ENCODE peak calls at places on chromosomes 4 and X, in five cellular contexts. Q is omental fat pad; U is activated CD4-positive, CD25-positive, alpha-beta regulatory T cell treated with anti-CD3 and anti-CD28 coated beads, Interleukin-2, amount 50 U/mL, for 72 hours; J is GM04503; H is NCI-H1694 treated with DMSO at 0.1 percent for 48 hours. K is an unnamed sample.

GRCh38 chr4:12545845-12546244 is 938.3 kb downstream of the RAB28 start:
- DNase-seq in Q (no peak), J (no peak), U (no peak), H (no peak), K (no peak)

GRCh38 chr4:52102587-52102986 is 51.5 kb downstream of the SPATA18 start:
- DNase-seq in J (no peak), H (no peak), U (no peak), Q (no peak), K (no peak)

GRCh38 chr4:148034821-148035220 is 302.9 kb downstream of the ARHGAP10 start:
- DNase-seq in Q (no peak), U (no peak), J (no peak), H (no peak), K (no peak)

GRCh38 chr4:184165291-184165690 is 52.4 kb downstream of the ENPP6 start:
- DNase-seq in H (no peak), J (no peak), U (no peak), Q (no peak), K (no peak)

GRCh38 chr4:152939655-152940054 is 3.5 kb downstream of the FHDC1 start:
- DNase-seq in Q (no peak), U (no peak), H (no peak), J (no peak), K (no peak)

GRCh38 chr4:41189669-41190068 is 24.7 kb downstream of the APBB2 start:
- DNase-seq in H (no peak), Q (no peak), U (no peak), J (no peak), K (no peak)

GRCh38 chr4:148557793-148558192 is 115.6 kb upstream of the NR3C2 start:
- DNase-seq in J (no peak), Q (no peak), H (no peak), U (no peak), K (no peak)

GRCh38 chr4:36267491-36268254 is 13.7 kb upstream of the DTHD1 start:
- DNase-seq in H (no peak), U (no peak), Q (no peak), J (no peak), K (no peak)

GRCh38 chr4:879730-880079 is 52.4 kb downstream of the GAK start:
- DNase-seq in J (no peak), U (peak; percentile 59), Q (no peak), H (no peak), K (no peak)

GRCh38 chrX:20863649-20864048 is 510.6 kb upstream of the CNKSR2 start:
- DNase-seq in J (no peak), H (no peak), Q (no peak), U (no peak), K (peak; percentile 49)

GRCh38 chr4:160296476-160296875 is 1193.6 kb downstream of the RAPGEF2 start:
- DNase-seq in Q (no peak), H (no peak), J (no peak), U (no peak), K (peak; percentile 7)

GRCh38 chr4:91769912-91770311 is 533.9 kb upstream of the GRID2 start:
- DNase-seq in H (no peak), Q (no peak), U (no peak), J (no peak), K (no peak)

GRCh38 chrX:100928660-100929613 is at the start of gene XKRX:
- DNase-seq in J (no peak), U (peak; percentile 29), H (peak; percentile 13), Q (no peak), K (peak; percentile 62)

GRCh38 chr4:185656467-185656890 is 121.2 kb upstream of the PDLIM3 start:
- DNase-seq in H (no peak), U (no peak), Q (no peak), J (no peak), K (no peak)

GRCh38 chrX:43693602-43694406 is 37.7 kb downstream of the MAOA start:
- DNase-seq in H (no peak), J (no peak), Q (no peak), U (no peak), K (no peak)

GRCh38 chr4:114237997-114238396 is 258.6 kb upstream of the ARSJ start:
- DNase-seq in Q (no peak), H (no peak), J (no peak), U (no peak), K (no peak)

GRCh38 chr4:64729561-64729960 is 320.3 kb upstream of the TECRL start:
- DNase-seq in Q (no peak), J (no peak), H (no peak), U (no peak), K (no peak)

GRCh38 chr4:182145360-182145905 is 97.8 kb upstream of the TENM3 start:
- DNase-seq in J (no peak), Q (no peak), H (no peak), U (no peak), K (no peak)

GRCh38 chr4:1714303-1715001 is 2.3 kb upstream of the SLBP start:
- DNase-seq in Q (no peak), U (no peak), J (no peak), H (no peak), K (no peak)

GRCh38 chrX:45743906-45744625 is 543.4 kb upstream of the DIPK2B start:
- DNase-seq in Q (no peak), H (no peak), J (no peak), U (no peak), K (peak; percentile 24)

GRCh38 chr4:36332782-36333131 is 51.3 kb downstream of the DTHD1 start:
- DNase-seq in Q (no peak), J (no peak), U (no peak), H (no peak), K (no peak)

GRCh38 chr4:99403380-99404194 is 31.6 kb downstream of the ADH7 start:
- DNase-seq in H (no peak), U (no peak), J (no peak), Q (no peak), K (no peak)

GRCh38 chr4:93730760-93731159 is 97.8 kb upstream of the ATOH1 start:
- DNase-seq in J (no peak), U (no peak), H (no peak), Q (no peak), K (no peak)

GRCh38 chr4:66930216-66930615 is 615.1 kb downstream of the CENPC start:
- DNase-seq in U (no peak), Q (no peak), H (peak; percentile 9), J (no peak), K (peak; percentile 51)

GRCh38 chr4:1872918-1873269 is 1.7 kb downstream of the NSD2 start:
- DNase-seq in J (no peak), U (no peak), Q (no peak), H (no peak), K (no peak)

K was measured in NCI-H524.